ENCODE peak calls at places on chromosomes 1 and 21, in five cellular contexts. G is GM23248, Y is neural progenitor cell, B is PC-3, O is HCT116. N is an unnamed sample.

GRCh38 chr1:92952714-92953113 is 8.5 kb downstream of the DIPK1A start:
- DNase-seq in G (no peak), Y (no peak), B (no peak), O (no peak), N (no peak)

GRCh38 chr1:230754831-230755230 is 7.6 kb downstream of the CAPN9 start:
- DNase-seq in G (peak), Y (no peak), B (peak), O (no peak), N (no peak)

GRCh38 chr1:38270241-38270871 is 223.8 kb upstream of the POU3F1 start:
- DNase-seq in G (no peak), Y (peak), B (no peak), O (no peak), N (no peak)

GRCh38 chr1:201213106-201213770 is 22.6 kb downstream of the IGFN1 start:
- DNase-seq in G (no peak), Y (no peak), B (no peak), O (no peak), N (no peak)

GRCh38 chr1:96473791-96474452 is 247.7 kb upstream of the PTBP2 start:
- DNase-seq in G (peak), Y (peak), B (peak), O (no peak), N (no peak)

GRCh38 chr1:83698644-83699043 is 300.3 kb downstream of the TTLL7 start:
- DNase-seq in G (no peak), Y (no peak), B (no peak), O (no peak), N (no peak)

GRCh38 chr1:80375662-80376061 is 1369.1 kb upstream of the ADGRL4 start:
- DNase-seq in G (peak), Y (no peak), B (peak), O (no peak), N (no peak)

GRCh38 chr1:1116701-1117468 is 996 bp upstream of the C1orf159 start:
- DNase-seq in G (peak), Y (peak), B (peak), O (no peak), N (no peak)

GRCh38 chr1:53071167-53071865 is 9.3 kb downstream of the PODN start:
- DNase-seq in G (no peak), Y (no peak), B (no peak), O (no peak), N (no peak)

GRCh38 chr1:62429581-62429980 is 7.3 kb upstream of the USP1 start:
- DNase-seq in G (peak), Y (no peak), B (no peak), O (no peak), N (no peak)

GRCh38 chr21:33032434-33033047 is 6.8 kb downstream of the OLIG2 start:
- DNase-seq in G (no peak), Y (no peak), B (no peak), O (no peak), N (no peak)

GRCh38 chr1:6587261-6588005 is 7.6 kb downstream of the ZBTB48 start:
- DNase-seq in G (peak), Y (no peak), B (peak), O (no peak), N (peak)

GRCh38 chr1:56330400-56331026 is 248.8 kb downstream of the PLPP3 start:
- DNase-seq in G (peak), Y (no peak), B (peak), O (no peak), N (peak)

GRCh38 chr1:118985611-118986290 is 2.4 kb downstream of the TBX15 start:
- DNase-seq in G (peak), Y (no peak), B (no peak), O (no peak), N (no peak)

GRCh38 chr1:236509203-236509602 is 14.6 kb upstream of the LGALS8 start:
- DNase-seq in G (no peak), Y (no peak), B (no peak), O (no peak), N (no peak)

GRCh38 chr1:183807549-183808168 is 2.7 kb downstream of the RGL1 start:
- DNase-seq in G (peak), Y (no peak), B (peak), O (no peak), N (peak)

GRCh38 chr1:208807446-208808117 is 563.4 kb upstream of the PLXNA2 start:
- DNase-seq in G (peak), Y (no peak), B (peak), O (no peak), N (no peak)

GRCh38 chr1:206455320-206455680 is 15.0 kb upstream of the IKBKE start:
- DNase-seq in G (no peak), Y (no peak), B (no peak), O (no peak), N (no peak)

GRCh38 chr1:206453111-206453510 is 17.2 kb upstream of the IKBKE start:
- DNase-seq in G (no peak), Y (no peak), B (no peak), O (no peak), N (no peak)

GRCh38 chr1:206457408-206457807 is 12.9 kb upstream of the IKBKE start:
- DNase-seq in G (peak), Y (no peak), B (peak), O (no peak), N (no peak)

GRCh38 chr1:206456577-206457375 is 13.5 kb upstream of the IKBKE start:
- DNase-seq in G (peak), Y (no peak), B (peak), O (no peak), N (peak)

DNA sequence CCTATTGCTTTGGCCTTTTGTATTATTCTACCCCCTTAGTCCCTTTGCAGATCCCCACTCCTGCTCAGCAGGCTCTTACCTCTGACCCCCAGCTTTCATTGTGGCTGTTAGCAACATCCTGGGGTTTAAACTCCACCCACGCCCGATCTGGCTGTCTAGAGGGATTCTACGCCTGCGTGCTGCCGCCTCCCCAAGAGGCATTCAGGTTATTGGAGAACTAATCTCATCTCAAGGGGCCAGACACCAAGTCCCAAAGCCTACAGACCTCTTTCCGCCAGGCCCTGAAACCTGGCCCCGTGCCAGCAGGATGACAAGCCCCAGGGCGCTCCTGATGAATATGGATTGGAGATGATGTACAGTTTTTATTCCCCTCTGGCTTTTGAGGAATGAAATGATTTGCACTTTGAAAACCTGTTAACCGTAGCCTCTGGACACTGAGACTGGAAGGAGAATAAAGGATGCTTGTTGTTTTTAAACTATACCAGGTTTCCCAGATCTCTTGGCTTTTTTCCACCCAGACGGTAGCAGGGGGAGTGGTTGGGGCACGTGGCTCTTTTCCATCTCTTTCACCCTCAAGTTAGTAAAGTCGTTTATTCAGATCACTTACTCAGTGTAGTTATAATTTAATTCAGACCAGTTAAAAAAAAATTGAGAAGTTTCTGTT is 14.5 kb upstream of the IKBKE start:
- DNase-seq in G (no peak), Y (peak), B (peak), O (no peak), N (no peak)
- TF ChIP-seq EZH2phosphoT487 in G (no peak), Y (no peak), B (no peak), O (no peak), N (no peak)

GRCh38 chr1:110089561-110090275 is 19.2 kb upstream of the ALX3 start:
- DNase-seq in G (no peak), Y (no peak), B (no peak), O (no peak), N (no peak)
- H3K9ac ChIP-seq in G (no peak), Y (no peak), B (no peak), O (no peak), N (no peak)

GRCh38 chr1:3894626-3895278 is 5.3 kb downstream of the C1orf174 start:
- DNase-seq in G (no peak), Y (no peak), B (no peak), O (no peak), N (no peak)

GRCh38 chr1:3891329-3891867 is 8.7 kb downstream of the C1orf174 start:
- DNase-seq in G (no peak), Y (no peak), B (no peak), O (no peak), N (no peak)

GRCh38 chr1:3890389-3891328 is 9.4 kb downstream of the C1orf174 start:
- DNase-seq in G (no peak), Y (no peak), B (no peak), O (no peak), N (no peak)

GRCh38 chr1:3893190-3893589 is 6.9 kb downstream of the C1orf174 start:
- DNase-seq in G (no peak), Y (no peak), B (no peak), O (no peak), N (no peak)

DNA sequence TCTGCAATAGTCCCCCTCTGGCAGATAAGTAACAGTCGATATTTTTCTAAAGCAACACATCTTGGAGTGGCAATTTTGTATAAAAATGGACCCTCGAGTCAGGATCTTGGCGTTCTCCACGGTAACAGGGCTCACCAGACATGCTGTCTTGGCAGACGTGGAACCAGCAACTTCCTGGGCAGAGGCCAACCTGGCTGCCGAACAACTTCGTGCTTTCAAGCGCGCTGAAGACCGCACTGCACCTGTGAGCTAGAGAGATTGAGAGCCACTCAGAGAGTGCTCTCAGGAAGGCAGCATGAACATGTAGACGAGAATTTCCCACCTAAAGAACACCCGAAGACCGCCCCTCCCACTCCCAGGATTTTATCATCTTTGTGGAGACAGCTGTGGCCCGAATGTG is 7.3 kb downstream of the C1orf174 start:
- DNase-seq in G (no peak), Y (no peak), B (no peak), O (no peak), N (no peak)
- TF ChIP-seq EZH2phosphoT487 in G (no peak), Y (no peak), B (no peak), O (no peak), N (no peak)

DNA sequence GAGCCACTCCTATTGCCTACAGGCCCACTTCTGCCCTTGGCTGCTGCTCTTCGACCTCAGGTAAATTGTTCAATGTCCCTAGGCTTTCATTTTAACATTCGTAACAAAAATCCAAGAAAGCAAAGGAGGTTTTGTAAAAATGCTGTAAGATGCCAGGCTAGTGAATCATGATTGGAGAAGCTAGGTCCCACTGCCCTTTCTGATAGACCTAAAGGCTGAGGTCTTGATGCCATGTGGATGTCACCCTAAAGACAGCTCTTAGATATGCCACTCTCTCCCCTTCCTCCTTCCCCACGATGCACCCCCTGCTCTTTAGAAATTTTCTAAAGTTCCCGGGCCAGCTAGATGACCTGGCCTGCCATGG is 9.9 kb upstream of the TMEM39B start:
- DNase-seq in G (peak), Y (no peak), B (no peak), O (no peak), N (no peak)
- H3K9ac ChIP-seq in G (peak), Y (no peak), B (no peak), O (no peak), N (no peak)

DNA sequence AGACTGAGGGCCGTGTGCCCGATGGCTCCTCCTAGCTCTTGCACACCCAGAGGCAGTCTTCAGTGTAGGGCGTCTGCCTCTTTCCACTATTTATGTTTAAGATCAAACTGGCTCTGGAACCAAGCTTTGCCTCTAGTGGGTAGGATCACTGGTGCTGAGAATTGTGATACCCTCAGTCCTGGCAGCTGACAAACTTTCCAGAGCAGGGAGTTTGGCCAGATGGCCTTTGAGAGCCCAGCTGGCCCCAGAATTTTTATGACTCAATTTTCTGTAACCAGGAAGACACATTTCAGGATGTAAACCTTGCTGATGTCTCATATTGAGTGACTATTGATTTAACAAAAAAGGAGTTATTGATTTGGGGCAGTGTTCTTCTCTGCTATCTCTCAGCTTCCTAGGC is 6.7 kb downstream of the COQ8A start:
- DNase-seq in G (no peak), Y (no peak), B (peak), O (no peak), N (no peak)
- TF ChIP-seq EZH2phosphoT487 in G (no peak), Y (no peak), B (no peak), O (no peak), N (no peak)

GRCh38 chr1:181456551-181456950 is 26.8 kb upstream of the CACNA1E start:
- DNase-seq in G (no peak), Y (no peak), B (no peak), O (no peak), N (no peak)

GRCh38 chr1:181448461-181448860 is 34.9 kb upstream of the CACNA1E start:
- DNase-seq in G (no peak), Y (no peak), B (no peak), O (no peak), N (no peak)

GRCh38 chr1:181451661-181452060 is 31.7 kb upstream of the CACNA1E start:
- DNase-seq in G (no peak), Y (no peak), B (no peak), O (no peak), N (no peak)

GRCh38 chr1:181453541-181454201 is 29.6 kb upstream of the CACNA1E start:
- DNase-seq in G (no peak), Y (no peak), B (no peak), O (no peak), N (no peak)

GRCh38 chr1:181452746-181453145 is 30.6 kb upstream of the CACNA1E start:
- DNase-seq in G (no peak), Y (no peak), B (no peak), O (no peak), N (no peak)
- H3K9ac ChIP-seq in G (no peak), Y (no peak), B (no peak), O (no peak), N (no peak)

GRCh38 chr21:34611528-34611927 is 3.4 kb downstream of the RCAN1 start:
- DNase-seq in G (no peak), Y (no peak), B (no peak), O (no peak), N (no peak)
- TF ChIP-seq EZH2phosphoT487 in G (no peak), Y (no peak), B (no peak), O (no peak), N (no peak)

N was measured in MM.1S.